ENCODE peak calls at places on chromosome 4, in six cellular contexts. L, C, G, A, O and Q are unnamed samples.

GRCh38 chr4:125254111-125254510 is 60.6 kb upstream of the FAT4 start:
- DNase-seq in L (no peak), C (no peak), G (no peak), A (no peak), O (no peak), Q (no peak)

GRCh38 chr4:87042986-87043820 is 108.4 kb downstream of the AFF1 start:
- DNase-seq in L (no peak), C (no peak), G (no peak), A (no peak), O (no peak), Q (no peak)

GRCh38 chr4:86653237-86653865 is 59.2 kb downstream of the PTPN13 start:
- DNase-seq in L (no peak), C (no peak), G (peak), A (peak), O (no peak), Q (no peak)

GRCh38 chr4:127985989-127986388 is 20.8 kb downstream of the ABHD18 start:
- DNase-seq in L (no peak), C (no peak), G (no peak), A (peak), O (no peak), Q (no peak)

GRCh38 chr4:76588268-76588667 is 153.2 kb downstream of the SHROOM3 start:
- DNase-seq in L (no peak), C (no peak), G (no peak), A (no peak), O (no peak), Q (no peak)

GRCh38 chr4:153153339-153153851 is 50.8 kb upstream of the TRIM2 start:
- DNase-seq in L (no peak), C (no peak), G (no peak), A (no peak), O (peak), Q (peak)

GRCh38 chr4:13543091-13543581 is 1.2 kb downstream of the NKX3-2 start:
- DNase-seq in L (no peak), C (no peak), G (no peak), A (no peak), O (no peak), Q (no peak)

GRCh38 chr4:40334591-40335507 is at the start of gene CHRNA9:
- DNase-seq in L (no peak), C (no peak), G (no peak), A (no peak), O (no peak), Q (no peak)

GRCh38 chr4:83281326-83281725 is 3.3 kb downstream of the COQ2 start:
- DNase-seq in L (no peak), C (no peak), G (no peak), A (no peak), O (no peak), Q (no peak)

GRCh38 chr4:154313004-154313587 is 178.5 kb downstream of the DCHS2 start:
- DNase-seq in L (no peak), C (no peak), G (no peak), A (no peak), O (no peak), Q (no peak)

GRCh38 chr4:107740381-107740780 is 20.3 kb upstream of the PAPSS1 start:
- DNase-seq in L (no peak), C (no peak), G (no peak), A (no peak), O (no peak), Q (no peak)

DNA sequence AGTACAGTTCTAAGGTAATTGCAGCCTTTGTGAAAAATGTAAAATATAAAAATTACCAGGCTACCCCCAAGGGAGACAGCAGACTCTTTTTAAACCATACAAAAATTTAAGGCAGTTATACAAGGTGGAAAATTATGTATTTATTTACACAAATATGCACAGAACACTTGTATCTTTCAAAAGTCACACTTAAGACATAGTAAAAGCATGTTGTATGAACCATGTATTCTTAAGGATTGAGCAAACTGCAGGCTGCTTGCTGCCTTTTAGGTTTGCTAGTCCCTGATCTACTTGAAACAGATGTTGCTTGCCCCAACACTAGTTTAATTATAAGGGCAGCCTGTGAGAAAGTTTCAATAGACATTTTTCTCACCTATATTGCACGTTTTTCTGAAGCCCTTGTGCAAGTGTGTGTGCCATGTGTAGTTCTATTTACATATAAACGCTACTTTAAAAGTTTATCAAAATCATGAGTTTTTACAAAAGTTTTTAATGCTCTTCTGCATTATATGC is 72.8 kb downstream of the PRSS12 start:
- DNase-seq in L (no peak), C (no peak), G (no peak), A (no peak), O (no peak), Q (no peak)
- TF ChIP-seq POLR2AphosphoS5 in L (no peak), C (no peak), G (peak), A (no peak), O (peak), Q (no peak)

GRCh38 chr4:92501456-92501855 is 197.7 kb downstream of the GRID2 start:
- DNase-seq in L (no peak), C (no peak), G (no peak), A (no peak), O (no peak), Q (no peak)
- TF ChIP-seq TAF1 in L (no peak), C (no peak), G (no peak), A (no peak), O (no peak), Q (no peak)

GRCh38 chr4:39044364-39044946 is 12.2 kb upstream of the TMEM156 start:
- DNase-seq in L (peak), C (peak), G (peak), A (peak), O (peak), Q (peak)
- TF ChIP-seq POLR2A in L (peak), C (peak), G (peak), A (peak), O (peak), Q (peak)

DNA sequence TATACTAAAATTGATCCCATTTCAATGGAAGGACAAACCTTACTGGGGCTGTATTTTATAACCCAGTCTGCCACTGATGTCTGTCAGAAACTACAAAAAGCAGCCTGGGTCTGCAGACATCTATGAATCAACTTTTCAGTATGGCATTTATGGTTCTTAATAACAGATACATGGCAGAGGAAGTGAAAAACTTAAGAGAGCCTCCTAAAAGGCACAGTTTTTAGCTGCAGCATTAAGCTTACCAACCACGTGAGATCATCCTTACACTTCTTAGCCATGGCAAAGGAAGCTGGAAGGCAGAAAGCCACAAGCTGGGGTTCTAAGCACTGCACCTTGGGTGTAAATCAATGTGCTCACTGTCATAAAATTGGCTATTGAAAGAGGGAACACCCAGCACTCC is 16.6 kb upstream of the UGT2B17 start:
- DNase-seq in L (no peak), C (no peak), G (no peak), A (no peak), O (no peak), Q (no peak)
- TF ChIP-seq POLR2AphosphoS5 in L (no peak), C (no peak), G (no peak), A (no peak), O (no peak), Q (no peak)

DNA sequence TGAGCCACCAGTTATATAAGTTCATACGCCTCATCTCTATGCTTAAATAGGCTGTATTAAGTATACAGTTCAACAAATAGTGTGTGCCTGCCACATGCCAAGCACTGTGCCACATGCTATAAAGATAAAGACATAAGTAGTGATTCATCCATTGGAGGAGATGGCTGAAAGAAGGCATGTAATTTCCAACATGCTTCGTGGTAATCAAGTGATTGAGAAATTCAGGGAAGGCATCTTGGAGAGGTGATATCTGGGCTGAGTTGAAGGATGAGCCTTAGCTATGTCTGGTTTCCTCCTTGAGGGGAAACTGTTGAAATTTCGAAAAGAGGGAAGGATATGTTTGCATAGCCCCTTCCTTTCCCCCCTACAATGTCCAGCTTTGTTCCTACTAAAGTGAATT is 96.5 kb downstream of the ARHGAP10 start:
- DNase-seq in L (no peak), C (no peak), G (no peak), A (no peak), O (no peak), Q (no peak)
- TF ChIP-seq TAF1 in L (no peak), C (no peak), G (no peak), A (no peak), O (no peak), Q (no peak)

GRCh38 chr4:139453371-139454110 is 380 bp upstream of the RAB33B start:
- DNase-seq in L (peak), C (peak), G (peak), A (peak), O (peak), Q (peak)
- TF ChIP-seq POLR2A in L (peak), C (peak), G (peak), A (peak), O (peak), Q (peak)

GRCh38 chr4:138915725-138916124 is 99.9 kb upstream of the NOCT start:
- DNase-seq in L (no peak), C (no peak), G (no peak), A (no peak), O (no peak), Q (no peak)

GRCh38 chr4:138916763-138917162 is 98.8 kb upstream of the NOCT start:
- DNase-seq in L (no peak), C (no peak), G (no peak), A (no peak), O (no peak), Q (no peak)

DNA sequence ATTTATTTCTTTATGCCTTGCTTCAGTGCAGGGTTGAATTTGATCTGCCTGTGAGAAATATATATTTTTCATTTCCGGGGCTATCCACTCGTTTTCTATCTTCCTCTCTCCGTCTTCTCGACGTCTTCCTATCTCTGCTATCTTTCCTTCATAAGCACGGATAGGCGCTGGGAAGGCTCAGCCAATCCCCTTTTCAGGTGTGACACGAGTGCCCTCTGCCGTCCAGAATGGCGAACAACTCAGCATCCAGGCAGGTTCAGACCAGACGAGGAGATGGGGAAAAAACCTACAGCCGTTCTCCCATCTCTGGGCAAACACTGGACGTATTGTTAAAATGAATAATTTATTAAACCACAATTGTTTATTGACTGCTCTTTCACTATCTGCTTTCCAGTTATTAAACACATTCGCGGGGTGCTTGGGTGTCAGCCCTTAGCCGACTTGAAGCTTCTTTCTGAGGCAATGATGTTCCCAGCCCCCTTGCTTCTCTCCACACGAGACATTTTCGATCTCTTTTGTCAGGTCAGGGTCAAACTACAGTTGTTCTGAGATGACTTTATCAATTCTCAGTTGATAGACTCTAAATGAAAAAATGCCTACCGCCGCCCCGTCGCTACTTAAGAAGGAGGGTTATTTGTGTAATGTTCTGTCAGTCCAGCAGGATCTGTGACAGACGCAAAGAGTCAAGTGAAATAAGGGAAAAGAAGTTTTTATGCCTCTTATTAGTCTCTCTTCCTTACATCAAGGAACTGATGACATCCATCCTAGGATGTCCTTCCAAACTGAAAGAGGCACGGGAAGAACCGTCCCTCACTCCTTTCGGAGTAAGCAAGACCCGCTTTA is 96.3 kb upstream of the NOCT start:
- DNase-seq in L (peak), C (no peak), G (peak), A (peak), O (peak), Q (peak)
- TF ChIP-seq POLR2AphosphoS5 in L (no peak), C (no peak), G (no peak), A (no peak), O (no peak), Q (no peak)

DNA sequence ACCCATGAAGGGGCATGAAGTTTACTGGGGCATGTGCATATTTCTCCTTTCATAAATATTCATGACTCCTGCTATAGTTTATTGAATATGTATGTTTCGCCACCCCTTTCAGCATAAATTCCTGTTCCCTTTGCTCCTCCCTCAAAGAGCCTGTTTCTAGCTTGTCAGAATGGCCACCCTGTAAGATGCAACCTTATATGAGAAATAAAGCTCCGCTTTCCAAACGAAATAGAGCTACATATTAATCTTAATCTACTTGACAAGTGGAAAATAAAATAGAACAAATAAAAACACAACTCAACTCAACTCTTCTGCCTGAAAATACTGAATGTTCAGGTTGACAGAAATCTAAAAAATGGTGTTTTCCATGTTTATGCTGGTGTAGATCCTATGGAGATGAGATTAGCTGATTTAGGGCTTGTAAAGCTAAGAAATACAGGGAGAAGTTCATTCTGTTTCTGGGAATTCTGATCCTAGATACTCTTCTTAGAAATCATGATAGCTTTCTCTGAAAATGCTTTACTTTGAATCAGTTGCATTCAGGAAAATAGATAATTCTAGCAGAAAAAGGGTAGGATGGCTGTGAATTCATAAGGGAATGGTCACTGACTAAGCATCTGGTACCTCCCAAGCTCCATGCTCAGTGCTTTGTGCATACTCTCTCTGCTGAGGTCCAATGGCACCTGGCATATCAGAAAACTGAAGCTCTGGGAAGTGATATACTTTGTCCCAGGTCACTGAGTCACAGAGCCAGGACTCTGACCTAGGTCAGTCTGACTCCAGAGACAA is 89.3 kb upstream of the EXOC1L start:
- DNase-seq in L (no peak), C (no peak), G (no peak), A (no peak), O (no peak), Q (no peak)
- TF ChIP-seq TAF1 in L (no peak), C (no peak), G (no peak), A (no peak), O (no peak), Q (no peak)

GRCh38 chr4:2962614-2963184 is 507 bp downstream of the NOP14 start:
- DNase-seq in L (no peak), C (no peak), G (no peak), A (peak), O (no peak), Q (no peak)

GRCh38 chr4:2962099-2962455 is 1.1 kb downstream of the NOP14 start:
- DNase-seq in L (no peak), C (no peak), G (no peak), A (no peak), O (no peak), Q (no peak)

GRCh38 chr4:2964077-2964471 is 703 bp downstream of the GRK4 start:
- DNase-seq in L (no peak), C (no peak), G (peak), A (no peak), O (no peak), Q (no peak)

GRCh38 chr4:2965262-2965661 is 1.9 kb downstream of the GRK4 start:
- DNase-seq in L (no peak), C (no peak), G (no peak), A (no peak), O (no peak), Q (no peak)

GRCh38 chr4:2963185-2964076 is at the start of the genes GRK4 and NOP14:
- DNase-seq in L (peak), C (peak), G (peak), A (peak), O (peak), Q (peak)
- TF ChIP-seq POLR2A in L (peak), C (no peak), G (peak), A (no peak), O (peak), Q (peak)

GRCh38 chr4:119785963-119786362 is 157.4 kb upstream of the PDE5A start:
- DNase-seq in L (no peak), C (no peak), G (no peak), A (peak), O (no peak), Q (no peak)

GRCh38 chr4:119783200-119783978 is 154.8 kb upstream of the PDE5A start:
- DNase-seq in L (no peak), C (no peak), G (no peak), A (no peak), O (no peak), Q (no peak)

GRCh38 chr4:119781044-119781443 is 152.4 kb upstream of the PDE5A start:
- DNase-seq in L (no peak), C (no peak), G (no peak), A (no peak), O (no peak), Q (no peak)
- TF ChIP-seq POLR2AphosphoS5 in L (no peak), C (no peak), G (no peak), A (no peak), O (no peak), Q (no peak)